ENCODE peak calls at places on chromosomes 3 and 15, in eight cellular contexts. L, Y, R, Z, I, H, A and K are unnamed samples.
A peak's percentile ranks its signal among the peaks of the same experiment; 100 is the strongest.

GRCh38 chr3:190968616-190969015 is 106.1 kb upstream of the GMNC start:
- DNase-seq in L (no peak), Y (no peak), R (no peak), Z (no peak), I (no peak), H (no peak), A (no peak), K (no peak)

GRCh38 chr3:109687626-109688025 is 350.3 kb upstream of the DPPA4 start:
- DNase-seq in L (peak; percentile 3), Y (no peak), R (no peak), Z (no peak), I (no peak), H (no peak), A (peak; percentile 13), K (no peak)

GRCh38 chr3:14864131-14864530 is 45.4 kb downstream of the FGD5 start:
- DNase-seq in L (no peak), Y (no peak), R (no peak), Z (no peak), I (no peak), H (no peak), A (no peak), K (no peak)

GRCh38 chr3:15496341-15496664 is 25.2 kb downstream of the COLQ start:
- DNase-seq in L (no peak), Y (no peak), R (no peak), Z (no peak), I (no peak), H (no peak), A (no peak), K (no peak)

GRCh38 chr3:122111974-122112373 is 56.8 kb downstream of the CD86 start:
- DNase-seq in L (no peak), Y (no peak), R (no peak), Z (no peak), I (no peak), H (no peak), A (no peak), K (no peak)

GRCh38 chr15:98650871-98651481 is 2.6 kb downstream of the IGF1R start:
- DNase-seq in L (peak; percentile 43), Y (no peak), R (peak; percentile 45), Z (peak; percentile 39), I (no peak), H (no peak), A (peak; percentile 37), K (no peak)

GRCh38 chr15:84818221-84819131 is 1.3 kb downstream of the ALPK3 start:
- DNase-seq in L (peak; percentile 80), Y (no peak), R (peak; percentile 62), Z (no peak), I (no peak), H (no peak), A (peak; percentile 75), K (no peak)

GRCh38 chr3:26535151-26535550 is 87.4 kb upstream of the LRRC3B start:
- DNase-seq in L (no peak), Y (no peak), R (no peak), Z (no peak), I (no peak), H (no peak), A (no peak), K (no peak)

GRCh38 chr3:134496481-134497071 is 10.7 kb downstream of the CEP63 start:
- DNase-seq in L (no peak), Y (no peak), R (no peak), Z (no peak), I (no peak), H (no peak), A (peak; percentile 23), K (no peak)

GRCh38 chr3:181210275-181210674 is 220.7 kb upstream of the DNAJC19 start:
- DNase-seq in L (peak; percentile 25), Y (no peak), R (no peak), Z (no peak), I (no peak), H (no peak), A (peak; percentile 60), K (no peak)

GRCh38 chr3:184808021-184808420 is 3.9 kb upstream of the VPS8 start:
- DNase-seq in L (no peak), Y (no peak), R (no peak), Z (no peak), I (no peak), H (no peak), A (no peak), K (no peak)

GRCh38 chr15:101389362-101389761 is 94.3 kb upstream of the SNRPA1 start:
- DNase-seq in L (no peak), Y (no peak), R (no peak), Z (no peak), I (no peak), H (no peak), A (no peak), K (no peak)

GRCh38 chr3:31832576-31832975 is 148.5 kb downstream of the OSBPL10 start:
- DNase-seq in L (no peak), Y (no peak), R (no peak), Z (no peak), I (no peak), H (no peak), A (peak; percentile 26), K (no peak)

GRCh38 chr15:78944669-78945407 is at the start of gene CTSH:
- DNase-seq in L (peak; percentile 21), Y (no peak), R (peak; percentile 85), Z (peak; percentile 79), I (peak; percentile 51), H (peak; percentile 94), A (peak; percentile 42), K (peak; percentile 49)

GRCh38 chr15:69648775-69649735 is 196.4 kb downstream of the RPLP1 start:
- DNase-seq in L (no peak), Y (no peak), R (no peak), Z (no peak), I (no peak), H (no peak), A (no peak), K (no peak)

GRCh38 chr3:197427013-197427412 is 128.6 kb upstream of the DLG1 start:
- DNase-seq in L (peak; percentile 33), Y (no peak), R (no peak), Z (no peak), I (no peak), H (no peak), A (peak; percentile 53), K (no peak)

GRCh38 chr15:58410353-58410752 is 21.4 kb upstream of the LIPC start:
- DNase-seq in L (no peak), Y (no peak), R (no peak), Z (no peak), I (no peak), H (no peak), A (peak; percentile 19), K (peak; percentile 22)

GRCh38 chr3:127356381-127356780 is 68.5 kb upstream of the PRR20G start:
- DNase-seq in L (no peak), Y (no peak), R (no peak), Z (no peak), I (no peak), H (no peak), A (no peak), K (no peak)

GRCh38 chr3:78337801-78338211 is 1297.9 kb downstream of the ROBO2 start:
- DNase-seq in L (no peak), Y (no peak), R (no peak), Z (no peak), I (no peak), H (no peak), A (peak; percentile 13), K (no peak)

GRCh38 chr3:40387001-40387894 is at the start of gene ENTPD3:
- DNase-seq in L (no peak), Y (no peak), R (no peak), Z (no peak), I (no peak), H (no peak), A (no peak), K (no peak)

GRCh38 chr3:62644493-62644892 is 230.7 kb downstream of the CADPS start:
- DNase-seq in L (no peak), Y (no peak), R (no peak), Z (no peak), I (no peak), H (no peak), A (no peak), K (no peak)

GRCh38 chr3:61637088-61638051 is 76.0 kb downstream of the PTPRG start:
- DNase-seq in L (peak; percentile 64), Y (no peak), R (peak; percentile 36), Z (peak; percentile 17), I (no peak), H (no peak), A (peak; percentile 46), K (no peak)

GRCh38 chr15:92391640-92392039 is 2.0 kb upstream of the ST8SIA2 start:
- DNase-seq in L (peak; percentile 7), Y (no peak), R (no peak), Z (no peak), I (no peak), H (peak; percentile 60), A (peak; percentile 27), K (no peak)
- TF ChIP-seq CTCF in L (no peak), Y (no peak), R (peak; percentile 28), Z (no peak), I (no peak), H (peak; percentile 45), A (peak; percentile 40), K (no peak)

GRCh38 chr15:31974855-31975421 is 55.4 kb upstream of the CHRNA7 start:
- DNase-seq in L (peak; percentile 18), Y (no peak), R (no peak), Z (no peak), I (no peak), H (peak; percentile 49), A (peak; percentile 28), K (no peak)
- TF ChIP-seq CTCF in L (peak; percentile 65), Y (peak; percentile 30), R (peak; percentile 83), Z (no peak), I (no peak), H (peak; percentile 60), A (peak; percentile 67), K (peak; percentile 49)

DNA sequence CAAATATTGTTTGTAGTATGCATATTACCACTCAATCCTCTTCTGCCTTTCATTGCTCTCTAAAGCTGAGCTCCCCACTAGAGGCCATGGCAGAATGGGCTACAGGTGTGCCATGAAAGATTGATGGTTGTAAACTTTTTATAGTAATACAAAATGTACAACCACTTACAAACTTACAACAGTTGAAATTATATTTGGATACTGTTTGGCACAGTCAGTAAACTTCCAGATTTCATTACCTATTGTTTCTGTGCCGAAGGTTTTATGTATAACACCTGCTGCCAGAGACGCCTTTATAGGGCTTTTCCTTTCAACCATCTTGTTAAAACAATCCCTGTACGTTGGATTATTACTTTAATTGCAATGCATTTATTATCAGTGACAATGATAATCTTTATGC is 7.0 kb downstream of the ROPN1 start:
- DNase-seq in L (no peak), Y (no peak), R (no peak), Z (no peak), I (no peak), H (no peak), A (no peak), K (no peak)
- TF ChIP-seq CTCF in L (no peak), Y (no peak), R (no peak), Z (no peak), I (no peak), H (no peak), A (no peak), K (no peak)

DNA sequence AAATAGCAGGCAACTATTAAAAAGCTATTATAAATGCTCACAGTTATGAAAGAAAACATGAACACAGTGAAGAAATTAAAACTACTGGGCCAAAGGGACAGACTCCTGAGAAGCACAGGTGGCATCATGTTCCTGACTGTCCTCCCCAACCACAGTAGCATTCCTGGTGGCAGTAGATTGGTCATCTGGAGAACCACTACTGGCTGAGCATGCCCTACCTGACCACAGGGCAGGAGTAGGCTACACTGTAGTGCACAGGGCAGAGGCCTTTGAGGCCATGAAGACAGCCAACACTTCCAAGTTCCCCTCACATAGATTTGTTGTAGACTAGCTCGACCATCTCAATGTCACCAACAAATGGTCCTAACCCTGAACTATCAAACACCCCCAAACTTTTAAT is 49.2 kb downstream of the NBEAL2 start:
- DNase-seq in L (no peak), Y (no peak), R (no peak), Z (no peak), I (no peak), H (no peak), A (no peak), K (no peak)
- TF ChIP-seq CTCF in L (no peak), Y (no peak), R (no peak), Z (no peak), I (no peak), H (no peak), A (no peak), K (no peak)